ENCODE peak calls at places on chromosomes 2 and 18, in six cellular contexts. U is breast epithelium, N is esophagus muscularis mucosa, H is GM12878, C is stomach, L is sigmoid colon. J is an unnamed sample.

GRCh38 chr2:144886847-144887246 is 366.9 kb upstream of the ZEB2 start:
- DNase-seq in N (no peak), L (peak), C (no peak), U (no peak), H (no peak), J (no peak)

GRCh38 chr2:179124282-179124681 is 74.3 kb upstream of the CCDC141 start:
- DNase-seq in H (no peak), N (no peak), U (no peak), C (no peak), L (no peak), J (no peak)

GRCh38 chr2:30621836-30622235 is 174.8 kb downstream of the LCLAT1 start:
- DNase-seq in L (no peak), N (no peak), H (no peak), U (no peak), C (no peak), J (no peak)

GRCh38 chr2:151498178-151498577 is 88.5 kb downstream of the RIF1 start:
- DNase-seq in N (no peak), L (no peak), C (no peak), U (no peak), H (no peak), J (no peak)

GRCh38 chr2:84969511-84970265 is 1.3 kb upstream of the KCMF1 start:
- DNase-seq in H (no peak), U (no peak), C (no peak), N (no peak), L (peak), J (no peak)

GRCh38 chr18:50004013-50004412 is 190.7 kb upstream of the ACAA2 start:
- DNase-seq in U (no peak), N (no peak), C (no peak), H (no peak), L (no peak), J (no peak)

GRCh38 chr2:232385660-232386489 is 7.3 kb downstream of the ALPP start:
- DNase-seq in C (no peak), H (no peak), U (no peak), N (no peak), L (no peak), J (no peak)

GRCh38 chr18:39685303-39685902 is 2119.8 kb upstream of the CELF4 start:
- DNase-seq in U (no peak), C (no peak), L (no peak), H (no peak), N (no peak), J (no peak)

GRCh38 chr18:39698436-39698835 is 2132.8 kb upstream of the CELF4 start:
- DNase-seq in L (no peak), C (no peak), U (no peak), H (no peak), N (no peak), J (no peak)

GRCh38 chr2:120546077-120546864 is 189.4 kb upstream of the GLI2 start:
- DNase-seq in N (no peak), L (peak), H (no peak), C (no peak), U (no peak), J (peak)

GRCh38 chr2:112465373-112465772 is 16.6 kb upstream of the TTL start:
- DNase-seq in L (no peak), N (no peak), H (no peak), C (no peak), U (no peak), J (no peak)

GRCh38 chr2:37771600-37772088 is 100.2 kb upstream of the CDC42EP3 start:
- DNase-seq in C (no peak), H (no peak), N (no peak), U (no peak), L (peak), J (no peak)

GRCh38 chr2:234986866-234987720 is 35.3 kb downstream of the SH3BP4 start:
- DNase-seq in U (no peak), H (no peak), N (no peak), L (no peak), C (no peak), J (no peak)

GRCh38 chr2:218567797-218568189 is 358 bp downstream of the USP37 start:
- DNase-seq in N (no peak), U (peak), L (no peak), H (no peak), C (no peak), J (no peak)

GRCh38 chr18:49490246-49490762 is 3.3 kb upstream of the C18orf32 start:
- DNase-seq in L (no peak), C (no peak), U (no peak), N (no peak), H (no peak), J (no peak)

GRCh38 chr18:42959528-42959927 is 156.0 kb downstream of the RIT2 start:
- DNase-seq in L (no peak), U (no peak), H (no peak), C (no peak), N (no peak), J (no peak)

GRCh38 chr18:44887227-44887631 is 206.5 kb downstream of the SETBP1 start:
- DNase-seq in U (no peak), C (peak), L (no peak), H (peak), N (no peak), J (peak)

GRCh38 chr2:135531231-135532197 is at the start of gene R3HDM1:
- DNase-seq in N (peak), H (peak), U (peak), L (peak), C (peak), J (peak)
- TF ChIP-seq POLR2AphosphoS5 in N (peak), H (peak), U (no peak), L (peak), C (no peak), J (peak)

GRCh38 chr18:53886066-53886465 is 338.4 kb downstream of the MBD2 start:
- DNase-seq in H (no peak), U (no peak), L (no peak), N (no peak), C (no peak), J (no peak)
- TF ChIP-seq POLR2AphosphoS5 in H (no peak), U (no peak), L (no peak), N (no peak), C (no peak), J (no peak)

GRCh38 chr18:34976899-34977786 is 64.1 kb upstream of the MAPRE2 start:
- DNase-seq in C (peak), U (peak), L (peak), H (no peak), N (peak), J (peak)
- TF ChIP-seq POLR2AphosphoS5 in C (peak), U (no peak), L (no peak), H (no peak), N (peak), J (peak)

GRCh38 chr18:69996417-69996816 is 48.7 kb upstream of the CD226 start:
- DNase-seq in U (no peak), N (no peak), C (no peak), H (no peak), L (no peak), J (no peak)

GRCh38 chr18:69996951-69997798 is 49.5 kb upstream of the CD226 start:
- DNase-seq in L (no peak), C (no peak), U (no peak), N (no peak), H (no peak), J (no peak)

GRCh38 chr18:69995774-69996173 is 48.1 kb upstream of the CD226 start:
- DNase-seq in C (no peak), N (no peak), L (no peak), H (no peak), U (no peak), J (no peak)

GRCh38 chr18:69999671-70000070 is 52.0 kb upstream of the CD226 start:
- DNase-seq in U (no peak), L (no peak), H (no peak), C (no peak), N (no peak), J (no peak)

DNA sequence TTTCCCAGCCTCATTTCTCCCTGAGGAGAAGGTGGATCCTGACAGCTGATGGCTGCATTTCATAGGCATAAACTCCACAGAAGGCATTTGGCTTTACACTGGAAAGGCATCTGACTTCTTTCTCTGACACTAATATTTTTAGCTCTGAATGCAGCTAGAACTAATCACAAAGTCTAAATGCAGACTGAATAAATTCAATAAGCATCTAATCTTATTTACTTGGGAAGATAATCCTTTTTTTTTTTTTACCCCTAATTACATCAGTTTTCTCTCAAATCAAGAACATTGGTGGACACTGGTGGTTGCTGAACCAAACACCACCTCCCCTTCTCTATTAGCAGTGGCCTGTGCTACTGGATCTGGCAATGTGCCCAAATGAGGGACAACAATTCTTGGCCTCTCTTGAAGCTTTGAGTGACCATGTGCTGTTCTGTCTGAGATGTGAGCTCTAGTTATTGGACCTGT is 50.9 kb upstream of the CD226 start:
- DNase-seq in H (no peak), N (no peak), C (no peak), U (no peak), L (no peak), J (no peak)
- TF ChIP-seq POLR2AphosphoS5 in H (no peak), N (no peak), C (no peak), U (no peak), L (no peak), J (no peak)

GRCh38 chr2:7060602-7061435 is 143.6 kb downstream of the RNF144A start:
- DNase-seq in N (peak), L (peak), H (no peak), U (no peak), C (no peak), J (no peak)
- TF ChIP-seq POLR2AphosphoS5 in N (no peak), L (no peak), H (no peak), U (no peak), C (no peak), J (no peak)

GRCh38 chr2:47905454-47906260 is 641 bp downstream of the FBXO11 start:
- DNase-seq in L (peak), H (no peak), U (peak), N (no peak), C (peak), J (peak)
- TF ChIP-seq POLR2AphosphoS5 in L (no peak), H (no peak), U (no peak), N (no peak), C (no peak), J (no peak)

DNA sequence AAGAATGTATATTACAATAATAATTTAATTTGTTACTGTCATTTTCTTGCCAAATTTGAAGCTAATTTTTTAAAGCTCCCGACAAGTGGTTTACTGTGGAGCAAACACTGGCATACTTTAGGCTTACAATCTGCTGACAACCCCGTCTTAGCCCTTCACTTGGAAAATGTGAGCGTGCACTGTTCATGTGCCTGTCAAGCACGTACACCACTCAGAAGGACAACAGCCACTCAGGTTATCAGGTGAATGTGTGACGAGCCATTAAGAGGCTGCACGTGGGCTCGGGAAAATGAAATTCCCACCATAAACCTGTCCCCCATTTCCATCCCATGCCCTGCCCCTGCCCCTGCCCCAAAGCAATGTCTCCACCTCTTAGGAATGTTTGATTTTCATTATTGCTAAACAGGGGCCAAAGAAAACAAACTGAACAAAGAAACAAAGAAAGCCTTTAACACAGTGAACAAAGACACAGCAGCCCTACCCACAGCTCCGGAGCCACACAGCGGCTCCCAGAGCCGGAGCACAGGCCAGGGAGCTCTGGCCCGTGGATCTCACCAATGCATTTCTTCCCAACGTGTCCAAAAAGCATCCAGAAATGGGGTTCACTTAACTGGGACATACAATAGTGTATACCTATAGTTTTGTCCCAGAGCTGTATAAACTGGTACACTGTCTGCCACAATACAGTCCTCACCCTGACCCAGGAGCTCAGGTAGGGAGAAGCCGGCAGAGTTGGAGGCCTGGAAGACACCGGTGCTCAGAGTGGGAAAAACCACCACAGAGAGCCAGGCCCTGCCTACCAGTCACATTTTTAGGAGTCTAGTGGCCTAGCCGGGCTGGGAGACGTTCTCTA is 90.5 kb downstream of the TMEM18 start:
- DNase-seq in N (no peak), C (peak), U (no peak), L (no peak), H (no peak), J (no peak)
- TF ChIP-seq POLR2AphosphoS5 in N (no peak), C (no peak), U (no peak), L (no peak), H (no peak), J (no peak)

J was measured in transverse colon.